ENCODE peak calls at places on chromosomes 12 and 14, in six cellular contexts. B is A673; P is cardiac muscle cell; I is CD4-positive, alpha-beta memory T cell; M is ascending aorta; R is esophagus squamous epithelium. U is an unnamed sample.

GRCh38 chr14:56341766-56342418 is 223.7 kb downstream of the PELI2 start:
- DNase-seq in B (no peak), P (peak; percentile 40), I (no peak), M (no peak), R (no peak), U (no peak)

GRCh38 chr12:111298583-111299436 is 70.1 kb downstream of the PHETA1 start:
- DNase-seq in B (peak; percentile 83), P (peak; percentile 69), I (peak; percentile 30), M (no peak), R (no peak), U (peak; percentile 73)

GRCh38 chr12:21223930-21224329 is 92.9 kb downstream of the SLCO1B1 start:
- DNase-seq in B (no peak), P (no peak), I (no peak), M (no peak), R (no peak), U (peak; percentile 12)

GRCh38 chr12:132827763-132828703 is 636 bp downstream of the GOLGA3 start:
- DNase-seq in B (no peak), P (peak; percentile 66), I (no peak), M (no peak), R (no peak), U (no peak)

GRCh38 chr12:18502422-18502821 is 235.4 kb downstream of the PLCZ1 start:
- DNase-seq in B (no peak), P (no peak), I (no peak), M (no peak), R (no peak), U (no peak)

GRCh38 chr14:29108908-29109307 is 342.3 kb downstream of the FOXG1 start:
- DNase-seq in B (no peak), P (no peak), I (no peak), M (no peak), R (no peak), U (no peak)

GRCh38 chr12:8038659-8039114 is 6.2 kb downstream of the FOXJ2 start:
- DNase-seq in B (peak; percentile 75), P (peak; percentile 44), I (no peak), M (no peak), R (no peak), U (peak; percentile 27)

GRCh38 chr14:39376671-39377403 is 55.4 kb downstream of the FBXO33 start:
- DNase-seq in B (peak; percentile 32), P (peak; percentile 30), I (no peak), M (no peak), R (no peak), U (no peak)

GRCh38 chr12:131461096-131461495 is 249.8 kb upstream of the SFSWAP start:
- DNase-seq in B (no peak), P (no peak), I (no peak), M (no peak), R (no peak), U (no peak)

GRCh38 chr12:48775991-48776649 is 12.8 kb downstream of the ADCY6 start:
- DNase-seq in B (no peak), P (no peak), I (no peak), M (no peak), R (no peak), U (no peak)

GRCh38 chr12:126337556-126337955 is 1272.3 kb downstream of the AACS start:
- DNase-seq in B (peak; percentile 80), P (peak; percentile 3), I (no peak), M (no peak), R (no peak), U (no peak)

GRCh38 chr12:50110762-50111416 is 1.1 kb upstream of the COX14 start:
- DNase-seq in B (peak; percentile 33), P (no peak), I (no peak), M (peak; percentile 55), R (no peak), U (no peak)

GRCh38 chr14:50288146-50288545 is 23.9 kb downstream of the L2HGDH start:
- DNase-seq in B (no peak), P (no peak), I (no peak), M (no peak), R (no peak), U (no peak)

GRCh38 chr14:105138551-105139111 is 29.9 kb downstream of the JAG2 start:
- DNase-seq in B (no peak), P (no peak), I (no peak), M (no peak), R (no peak), U (no peak)

GRCh38 chr14:35480119-35480769 is 53.7 kb upstream of the INSM2 start:
- DNase-seq in B (no peak), P (peak; percentile 7), I (no peak), M (no peak), R (no peak), U (no peak)

GRCh38 chr12:46874642-46875041 is 48.8 kb upstream of the SLC38A4 start:
- DNase-seq in B (no peak), P (peak; percentile 52), I (no peak), M (no peak), R (no peak), U (no peak)

GRCh38 chr12:21839776-21840175 is 65.3 kb upstream of the KCNJ8 start:
- DNase-seq in B (no peak), P (no peak), I (no peak), M (no peak), R (no peak), U (no peak)

GRCh38 chr12:22702690-22703089 is 77.7 kb downstream of the ETNK1 start:
- DNase-seq in B (no peak), P (peak; percentile 22), I (no peak), M (no peak), R (no peak), U (no peak)

GRCh38 chr12:49961993-49962764 is 507 bp downstream of the AQP5 start:
- DNase-seq in B (no peak), P (no peak), I (no peak), M (no peak), R (no peak), U (no peak)

GRCh38 chr14:92646952-92647461 is 101.4 kb downstream of the LGMN start:
- DNase-seq in B (no peak), P (peak; percentile 96), I (no peak), M (no peak), R (no peak), U (no peak)

GRCh38 chr14:88829188-88829587 is 4.7 kb downstream of the TTC8 start:
- DNase-seq in B (no peak), P (no peak), I (no peak), M (no peak), R (no peak), U (no peak)

GRCh38 chr12:132465269-132466190 is 24.4 kb upstream of the FBRSL1 start:
- DNase-seq in B (peak; percentile 61), P (no peak), I (no peak), M (no peak), R (no peak), U (no peak)

GRCh38 chr12:88111074-88111652 is 30.7 kb downstream of the CEP290 start:
- DNase-seq in B (peak; percentile 49), P (peak; percentile 63), I (peak; percentile 16), M (no peak), R (no peak), U (peak; percentile 1)

GRCh38 chr12:42129595-42130204 is 15.0 kb downstream of the GXYLT1 start:
- DNase-seq in B (peak; percentile 85), P (peak; percentile 77), I (peak; percentile 35), M (no peak), R (no peak), U (peak; percentile 42)

GRCh38 chr12:131473721-131474709 is 236.9 kb upstream of the SFSWAP start:
- DNase-seq in B (no peak), P (no peak), I (no peak), M (no peak), R (no peak), U (no peak)

GRCh38 chr14:91249841-91250616 is 5.5 kb upstream of the GPR68 start:
- DNase-seq in B (no peak), P (no peak), I (peak; percentile 53), M (no peak), R (no peak), U (no peak)

GRCh38 chr12:97594236-97594635 is 131.6 kb downstream of the RMST start:
- DNase-seq in B (no peak), P (no peak), I (no peak), M (no peak), R (no peak), U (no peak)

DNA sequence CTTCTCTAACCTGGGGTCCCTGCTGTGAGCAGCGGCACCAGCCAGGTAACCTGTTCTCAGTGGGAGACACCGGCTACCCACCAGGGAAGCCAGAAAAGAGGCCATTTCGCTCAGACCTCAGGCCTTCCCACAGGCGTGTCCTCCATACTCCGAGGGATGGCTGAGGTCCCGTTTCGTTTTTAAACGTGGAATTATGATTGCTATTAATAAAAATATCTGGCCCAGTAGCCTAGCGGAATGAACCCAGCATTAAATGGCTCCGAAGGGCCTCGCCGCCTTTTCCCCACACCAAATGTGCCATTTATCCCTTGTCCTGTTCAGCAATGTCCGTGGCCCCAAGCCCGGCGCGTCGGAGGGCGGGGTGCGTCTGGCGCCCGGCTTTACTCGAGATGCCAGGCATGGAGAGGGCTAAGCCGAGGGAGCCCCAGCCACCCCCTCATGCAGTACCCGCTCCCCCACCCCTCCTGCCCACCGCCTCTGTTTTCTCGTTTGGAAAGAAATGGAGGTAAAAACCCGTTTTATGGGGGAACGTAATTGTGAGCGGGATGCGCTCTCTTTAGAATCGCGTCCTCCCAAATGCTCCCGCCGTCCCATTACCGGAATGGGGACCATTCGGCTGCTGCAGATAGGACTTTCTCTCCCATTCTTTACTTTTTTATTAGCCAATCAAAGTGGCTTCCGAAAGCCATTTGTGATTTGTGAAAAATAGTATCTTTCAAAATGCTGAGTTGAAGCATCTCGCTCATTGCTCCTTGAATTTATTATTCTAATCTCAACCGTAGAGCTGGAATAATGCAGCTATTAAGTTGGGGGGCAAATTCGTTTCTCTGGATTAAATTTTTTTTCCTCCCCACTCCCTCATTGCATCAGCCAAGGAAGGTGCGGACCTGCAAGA is 5.8 kb downstream of the HOXC8 start:
- DNase-seq in B (no peak), P (no peak), I (no peak), M (no peak), R (no peak), U (no peak)
- H3K27me3 ChIP-seq in B (no peaks in the 10 kb centered on the region), P (peaks cover 100% of the 10 kb centered on the region), I (peaks cover 65% of the 10 kb centered on the region), M (peaks cover 5% of the 10 kb centered on the region), R (peaks cover 63% of the 10 kb centered on the region), U (peaks cover 98% of the 10 kb centered on the region)

DNA sequence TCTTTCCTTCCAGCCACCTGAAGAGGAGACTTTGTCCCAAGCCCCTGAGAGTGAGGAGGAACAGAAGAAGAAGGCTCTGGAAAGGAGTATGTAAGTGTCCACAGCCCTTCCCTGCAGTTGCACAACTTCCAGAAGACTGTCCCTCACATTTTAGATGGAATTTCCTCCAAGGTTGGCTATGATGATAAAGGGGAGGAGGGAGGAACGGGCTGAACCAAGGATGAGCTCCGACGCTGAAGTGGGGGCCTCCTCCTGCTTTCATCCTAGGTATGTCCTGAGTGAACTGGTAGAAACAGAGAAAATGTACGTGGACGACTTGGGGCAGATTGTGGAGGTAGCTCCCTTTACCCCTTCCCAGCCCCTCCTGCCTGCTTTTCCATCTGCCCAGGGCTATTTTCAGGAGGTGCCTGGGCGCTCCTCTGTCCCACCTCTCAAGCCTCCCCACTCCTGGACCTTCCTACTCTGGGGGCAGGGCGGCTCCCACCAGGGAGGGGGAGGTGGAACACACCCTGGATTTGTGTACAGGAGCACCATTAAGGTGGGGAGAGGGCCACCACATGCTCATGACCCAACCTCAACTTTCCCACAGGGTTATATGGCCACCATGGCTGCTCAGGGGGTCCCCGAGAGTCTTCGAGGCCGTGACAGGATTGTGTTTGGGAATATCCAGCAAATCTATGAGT is 2.3 kb downstream of the ARHGEF25 start:
- DNase-seq in B (no peak), P (no peak), I (no peak), M (no peak), R (no peak), U (no peak)
- H3K27me3 ChIP-seq in B (no peaks in the 10 kb centered on the region), P (peaks cover 43% of the 10 kb centered on the region), I (peaks cover 15% of the 10 kb centered on the region), M (no peaks in the 10 kb centered on the region), R (no peaks in the 10 kb centered on the region), U (no peaks in the 10 kb centered on the region)

GRCh38 chr14:100616854-100617714 is 29.9 kb upstream of the BEGAIN start:
- DNase-seq in B (no peak), P (peak; percentile 32), I (peak; percentile 48), M (no peak), R (no peak), U (no peak)
- H3K27me3 ChIP-seq in B (no peaks in the 10 kb centered on the region), P (no peaks in the 10 kb centered on the region), I (no peaks in the 10 kb centered on the region), M (no peaks in the 10 kb centered on the region), R (no peaks in the 10 kb centered on the region), U (no peaks in the 10 kb centered on the region)

GRCh38 chr12:114500775-114501473 is 95.0 kb upstream of the TBX5 start:
- DNase-seq in B (no peak), P (no peak), I (no peak), M (no peak), R (no peak), U (no peak)
- H3K27me3 ChIP-seq in B (peaks cover 40% of the 10 kb centered on the region), P (peaks cover 5% of the 10 kb centered on the region), I (peaks cover 6% of the 10 kb centered on the region), M (no peaks in the 10 kb centered on the region), R (no peaks in the 10 kb centered on the region), U (peaks cover 17% of the 10 kb centered on the region)

U was measured in neuronal stem cell.